ENCODE peak calls at places on chromosomes 2 and 18, in seven cellular contexts. One of them, this sample, is unnamed.

GRCh38 chr18:31658670-31659573 is 25.5 kb downstream of the B4GALT6 start:
- DNase-seq in ovary: no peak
- DNase-seq in suprapubic skin: no peak
- DNase-seq in H54: no peak
- DNase-seq in prostate gland: no peak
- DNase-seq in body of pancreas: no peak
- DNase-seq in K562: no peak
- DNase-seq in this sample: no peak

GRCh38 chr2:143264851-143265250 is 135.6 kb downstream of the ARHGAP15 start:
- DNase-seq in ovary: no peak
- DNase-seq in suprapubic skin: no peak
- DNase-seq in H54: no peak
- DNase-seq in prostate gland: peak
- DNase-seq in body of pancreas: no peak
- DNase-seq in K562: no peak
- DNase-seq in this sample: no peak

GRCh38 chr2:44361330-44362206 is at the start of the genes CAMKMT and PREPL:
- DNase-seq in ovary: peak
- DNase-seq in suprapubic skin: peak
- DNase-seq in H54: peak
- DNase-seq in prostate gland: peak
- DNase-seq in body of pancreas: peak
- DNase-seq in K562: peak
- DNase-seq in this sample: peak

GRCh38 chr2:181680055-181680936 is at the start of gene NEUROD1:
- DNase-seq in ovary: no peak
- DNase-seq in suprapubic skin: no peak
- DNase-seq in H54: no peak
- DNase-seq in prostate gland: no peak
- DNase-seq in body of pancreas: peak
- DNase-seq in K562: no peak
- DNase-seq in this sample: no peak

GRCh38 chr18:41311571-41312240 is 643.3 kb upstream of the PIK3C3 start:
- DNase-seq in ovary: no peak
- DNase-seq in suprapubic skin: no peak
- DNase-seq in H54: no peak
- DNase-seq in prostate gland: no peak
- DNase-seq in body of pancreas: no peak
- DNase-seq in K562: no peak
- DNase-seq in this sample: no peak

GRCh38 chr2:79860233-79861058 is 347.6 kb downstream of the CTNNA2 start:
- DNase-seq in ovary: no peak
- DNase-seq in suprapubic skin: no peak
- DNase-seq in H54: peak
- DNase-seq in prostate gland: no peak
- DNase-seq in body of pancreas: peak
- DNase-seq in K562: peak
- DNase-seq in this sample: peak

GRCh38 chr2:219668316-219668715 is 40.9 kb downstream of the SLC4A3 start:
- DNase-seq in ovary: no peak
- DNase-seq in suprapubic skin: no peak
- DNase-seq in H54: no peak
- DNase-seq in prostate gland: no peak
- DNase-seq in body of pancreas: no peak
- DNase-seq in K562: no peak
- DNase-seq in this sample: no peak

GRCh38 chr2:45649457-45649854 is 2.0 kb upstream of the PRKCE start:
- DNase-seq in ovary: no peak
- DNase-seq in suprapubic skin: no peak
- DNase-seq in H54: no peak
- DNase-seq in prostate gland: peak
- DNase-seq in body of pancreas: no peak
- DNase-seq in K562: no peak
- DNase-seq in this sample: no peak

GRCh38 chr2:240432430-240432819 is 3.0 kb upstream of the GPC1 start:
- DNase-seq in ovary: peak
- DNase-seq in suprapubic skin: peak
- DNase-seq in H54: no peak
- DNase-seq in prostate gland: no peak
- DNase-seq in body of pancreas: no peak
- DNase-seq in K562: no peak
- DNase-seq in this sample: no peak

GRCh38 chr2:65796259-65796658 is 363.9 kb upstream of the SPRED2 start:
- DNase-seq in ovary: no peak
- DNase-seq in suprapubic skin: no peak
- DNase-seq in H54: no peak
- DNase-seq in prostate gland: no peak
- DNase-seq in body of pancreas: no peak
- DNase-seq in K562: no peak
- DNase-seq in this sample: no peak

GRCh38 chr2:99984781-99985525 is 157.4 kb downstream of the AFF3 start:
- DNase-seq in ovary: no peak
- DNase-seq in suprapubic skin: no peak
- DNase-seq in H54: no peak
- DNase-seq in prostate gland: no peak
- DNase-seq in body of pancreas: no peak
- DNase-seq in K562: no peak
- DNase-seq in this sample: no peak

GRCh38 chr2:68612765-68613519 is 30.4 kb upstream of the PROKR1 start:
- DNase-seq in ovary: no peak
- DNase-seq in suprapubic skin: no peak
- DNase-seq in H54: no peak
- DNase-seq in prostate gland: no peak
- DNase-seq in body of pancreas: no peak
- DNase-seq in K562: no peak
- DNase-seq in this sample: no peak

GRCh38 chr2:27086722-27087446 is at the start of gene KHK:
- DNase-seq in ovary: peak
- DNase-seq in suprapubic skin: no peak
- DNase-seq in H54: peak
- DNase-seq in prostate gland: no peak
- DNase-seq in body of pancreas: peak
- DNase-seq in K562: peak
- DNase-seq in this sample: no peak
- TF ChIP-seq POLR2A in ovary: no peak
- TF ChIP-seq POLR2A in suprapubic skin: no peak
- TF ChIP-seq POLR2A in H54: no peak
- TF ChIP-seq POLR2A in prostate gland: no peak
- TF ChIP-seq POLR2A in body of pancreas: no peak
- TF ChIP-seq POLR2A in K562: no peak
- TF ChIP-seq POLR2A in this sample: no peak

DNA sequence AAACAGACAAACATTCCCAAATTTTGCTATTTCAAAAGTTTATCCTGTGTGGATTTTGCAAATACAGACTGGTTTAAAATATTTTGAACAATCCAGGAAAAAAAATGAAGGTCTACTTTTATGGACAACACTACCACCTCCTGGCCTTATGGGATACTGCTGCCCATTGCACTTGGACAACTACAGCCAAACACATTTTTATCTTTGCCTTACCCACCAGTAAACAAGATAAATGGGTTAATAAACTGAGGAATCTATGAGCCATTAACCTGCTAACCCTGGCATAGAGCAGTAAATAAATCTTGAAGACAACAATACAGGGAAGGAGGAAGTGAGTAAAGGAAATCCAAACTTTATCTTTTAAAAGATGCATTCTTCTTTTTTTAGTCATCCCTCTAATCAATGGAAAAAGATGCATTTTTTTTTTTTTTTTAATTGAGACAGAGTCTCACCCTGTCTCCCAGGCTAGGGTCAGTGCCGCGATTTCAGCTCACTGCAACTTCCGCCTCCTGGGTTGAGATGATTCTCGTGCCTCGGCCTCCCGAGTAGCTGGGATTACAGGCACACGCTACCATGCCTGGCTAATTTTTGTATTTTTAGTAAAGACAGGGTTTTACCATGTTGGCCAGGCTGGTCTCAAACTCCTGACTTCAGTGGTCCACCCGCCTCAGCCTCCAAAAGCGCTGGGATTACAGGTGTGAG is 2.1 kb upstream of the SPIRE1 start:
- DNase-seq in ovary: peak
- DNase-seq in suprapubic skin: no peak
- DNase-seq in H54: peak
- DNase-seq in prostate gland: peak
- DNase-seq in body of pancreas: peak
- DNase-seq in K562: peak
- DNase-seq in this sample: peak
- TF ChIP-seq POLR2A in ovary: no peak
- TF ChIP-seq POLR2A in suprapubic skin: no peak
- TF ChIP-seq POLR2A in H54: no peak
- TF ChIP-seq POLR2A in prostate gland: no peak
- TF ChIP-seq POLR2A in body of pancreas: no peak
- TF ChIP-seq POLR2A in K562: no peak
- TF ChIP-seq POLR2A in this sample: no peak

GRCh38 chr2:105797298-105797819 is 52.6 kb downstream of the NCK2 start:
- DNase-seq in ovary: no peak
- DNase-seq in suprapubic skin: no peak
- DNase-seq in H54: no peak
- DNase-seq in prostate gland: no peak
- DNase-seq in body of pancreas: no peak
- DNase-seq in K562: no peak
- DNase-seq in this sample: no peak
- TF ChIP-seq POLR2A in ovary: no peak
- TF ChIP-seq POLR2A in suprapubic skin: no peak
- TF ChIP-seq POLR2A in H54: no peak
- TF ChIP-seq POLR2A in prostate gland: no peak
- TF ChIP-seq POLR2A in body of pancreas: no peak
- TF ChIP-seq POLR2A in K562: no peak
- TF ChIP-seq POLR2A in this sample: no peak

DNA sequence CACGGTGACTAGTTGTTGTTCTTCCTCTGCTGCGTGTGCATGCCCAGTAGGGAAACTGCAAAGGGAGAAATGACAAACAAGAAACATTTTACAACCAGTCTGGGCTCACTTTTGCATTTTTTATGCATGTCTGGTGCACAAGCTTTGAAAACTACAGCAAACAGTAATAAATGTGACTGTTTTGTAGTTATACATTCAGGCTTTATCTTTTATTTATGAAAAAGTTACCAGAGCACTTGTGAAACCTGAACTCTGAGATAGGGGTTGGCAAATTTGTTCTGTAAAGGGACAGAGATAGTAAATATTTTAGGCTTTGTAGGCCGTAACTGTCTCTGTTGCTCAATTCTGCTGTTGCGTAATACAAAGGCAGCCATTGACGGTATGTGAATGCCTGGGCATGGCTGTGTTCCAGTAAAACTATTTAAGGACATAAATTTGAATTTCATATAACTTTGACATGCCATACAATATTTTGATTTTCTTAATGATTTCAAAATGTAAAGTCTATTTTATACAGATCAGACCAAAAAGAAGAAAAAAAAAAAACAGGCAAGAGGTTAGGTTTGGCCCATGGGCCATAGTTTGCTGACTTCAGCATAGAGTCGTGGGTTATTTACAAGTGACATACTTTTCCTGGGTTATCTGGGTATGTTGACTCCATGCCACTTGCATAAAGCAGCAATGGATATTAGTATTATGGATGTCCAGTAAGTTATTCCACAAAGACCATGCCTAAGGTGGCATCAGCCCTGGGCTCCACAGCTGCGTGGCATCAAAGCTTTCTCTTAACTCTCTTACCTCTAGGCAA is 53.6 kb upstream of the EML6 start:
- DNase-seq in ovary: no peak
- DNase-seq in suprapubic skin: no peak
- DNase-seq in H54: no peak
- DNase-seq in prostate gland: peak
- DNase-seq in body of pancreas: peak
- DNase-seq in K562: no peak
- DNase-seq in this sample: no peak
- TF ChIP-seq POLR2A in ovary: no peak
- TF ChIP-seq POLR2A in suprapubic skin: no peak
- TF ChIP-seq POLR2A in H54: no peak
- TF ChIP-seq POLR2A in prostate gland: no peak
- TF ChIP-seq POLR2A in body of pancreas: no peak
- TF ChIP-seq POLR2A in K562: no peak
- TF ChIP-seq POLR2A in this sample: no peak

DNA sequence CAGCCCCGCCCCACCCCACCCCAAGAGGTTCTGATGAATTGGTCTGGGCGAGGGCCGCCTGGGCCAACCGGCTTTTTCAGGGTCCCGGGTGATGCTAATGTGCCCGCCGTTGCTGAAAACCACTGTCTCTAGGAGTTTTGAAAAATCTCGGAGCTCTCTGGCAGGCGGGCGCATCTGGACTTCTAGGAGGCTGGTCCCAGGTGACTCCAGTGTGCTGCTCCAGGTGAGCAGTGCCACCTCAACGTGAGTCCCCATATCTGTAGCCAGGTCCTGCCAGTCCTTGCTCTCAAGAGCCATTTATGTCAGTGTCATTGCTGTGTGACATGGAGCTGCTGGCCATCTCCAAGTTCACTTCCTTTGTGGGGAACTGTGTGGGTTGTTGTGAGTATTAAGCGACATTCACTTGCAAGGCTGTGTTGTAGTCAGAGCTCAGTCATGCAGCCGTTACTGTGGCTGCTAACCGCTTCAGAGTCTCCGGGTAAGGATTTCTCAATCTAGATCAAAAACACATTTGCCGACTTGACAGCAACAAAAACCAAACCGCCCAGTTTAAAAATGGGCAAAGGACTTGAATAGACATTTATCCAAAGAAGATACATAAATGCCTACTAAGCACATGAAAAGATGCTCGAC is at the start of gene RFX8:
- DNase-seq in ovary: no peak
- DNase-seq in suprapubic skin: peak
- DNase-seq in H54: no peak
- DNase-seq in prostate gland: no peak
- DNase-seq in body of pancreas: no peak
- DNase-seq in K562: no peak
- DNase-seq in this sample: no peak
- TF ChIP-seq POLR2A in ovary: no peak
- TF ChIP-seq POLR2A in suprapubic skin: no peak
- TF ChIP-seq POLR2A in H54: no peak
- TF ChIP-seq POLR2A in prostate gland: no peak
- TF ChIP-seq POLR2A in body of pancreas: no peak
- TF ChIP-seq POLR2A in K562: no peak
- TF ChIP-seq POLR2A in this sample: no peak